ENCODE peak calls at places on chromosomes 6 and 20, in four cellular contexts. P is tibial nerve, S is H9, M is AG04450. D is an unnamed sample.

GRCh38 chr6:164005312-164005711 is 590.8 kb downstream of the QKI start:
- DNase-seq in S (no peak), M (no peak), P (no peak), D (no peak)

GRCh38 chr6:26594730-26595632 is 1.8 kb upstream of the ABT1 start:
- DNase-seq in P (no peak), S (peak), M (no peak), D (no peak)

GRCh38 chr6:110537208-110538123 is 61.1 kb upstream of the SLC22A16 start:
- DNase-seq in S (no peak), M (peak), P (no peak), D (peak)

GRCh38 chr20:44780226-44780625 is 30.1 kb downstream of the RIMS4 start:
- DNase-seq in S (peak), M (peak), P (no peak), D (no peak)

GRCh38 chr20:62143118-62143975 is at the start of the genes PSMA7 and SS18L1:
- DNase-seq in S (peak), M (no peak), P (peak), D (no peak)

GRCh38 chr20:35408270-35408669 is 3.5 kb downstream of the UQCC1 start:
- DNase-seq in M (no peak), P (no peak), S (no peak), D (no peak)

GRCh38 chr20:41978246-41978790 is 360.1 kb upstream of the CHD6 start:
- DNase-seq in P (no peak), M (no peak), S (no peak), D (no peak)

GRCh38 chr6:26128013-26128771 is 41.0 kb downstream of the HFE start:
- DNase-seq in S (no peak), P (no peak), M (no peak), D (no peak)

GRCh38 chr6:150535151-150535816 is 64.4 kb upstream of the PLEKHG1 start:
- DNase-seq in M (no peak), P (no peak), S (no peak), D (no peak)

GRCh38 chr6:137799950-137800568 is 67.0 kb upstream of the TNFAIP3 start:
- DNase-seq in S (peak), M (no peak), P (no peak), D (peak)

GRCh38 chr6:113449051-113449450 is 408.1 kb upstream of the MARCKS start:
- DNase-seq in P (no peak), S (no peak), M (no peak), D (peak)

GRCh38 chr6:29617782-29618557 is 15.0 kb downstream of the GABBR1 start:
- DNase-seq in M (no peak), S (peak), P (no peak), D (no peak)

GRCh38 chr20:57619053-57619831 is 984 bp downstream of the ZBP1 start:
- DNase-seq in S (no peak), P (no peak), M (no peak), D (no peak)

GRCh38 chr6:169271158-169271936 is 17.7 kb upstream of the THBS2 start:
- DNase-seq in M (no peak), P (no peak), S (peak), D (no peak)

GRCh38 chr20:47610247-47610944 is 108.7 kb downstream of the NCOA3 start:
- DNase-seq in P (no peak), S (no peak), M (peak), D (no peak)

GRCh38 chr6:13452346-13453171 is 34.8 kb downstream of the GFOD1 start:
- DNase-seq in P (no peak), S (no peak), M (no peak), D (no peak)

GRCh38 chr20:50931306-50932015 is at the start of gene ADNP:
- DNase-seq in P (peak), S (peak), M (peak), D (peak)

GRCh38 chr20:14069796-14070195 is 74.5 kb downstream of the MACROD2 start:
- DNase-seq in P (no peak), S (no peak), M (no peak), D (peak)

GRCh38 chr6:28565823-28566526 is 40.3 kb downstream of the GPX5 start:
- DNase-seq in M (no peak), S (no peak), P (no peak), D (no peak)

GRCh38 chr20:49559411-49560081 is 8.4 kb downstream of the PTGIS start:
- DNase-seq in M (no peak), S (no peak), P (no peak), D (no peak)

DNA sequence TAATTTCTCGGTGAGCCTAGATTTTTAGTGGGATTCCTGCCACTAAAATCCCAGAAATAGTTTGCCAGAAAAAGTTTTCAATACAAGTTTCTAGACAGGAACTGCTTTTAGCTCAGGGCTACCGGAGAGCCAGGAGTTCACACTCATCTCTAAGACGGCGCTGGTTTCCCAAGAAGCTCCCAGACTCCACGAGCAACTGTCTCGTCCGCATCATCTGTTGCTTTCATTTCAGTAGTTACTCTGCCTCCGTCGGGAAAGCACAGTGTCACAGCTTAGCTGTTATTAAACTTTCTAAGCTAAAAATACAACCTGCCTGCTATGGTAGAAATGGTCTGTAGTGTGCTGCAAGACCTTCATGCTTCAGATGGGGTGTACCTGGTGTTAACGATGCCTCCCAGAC is 197.3 kb upstream of the SNX9 start:
- DNase-seq in S (no peak), M (no peak), P (no peak), D (no peak)
- H3K27ac ChIP-seq in S (no peak), M (no peak), P (peak), D (no peak)

GRCh38 chr6:43428874-43429273 is 1.5 kb downstream of the ABCC10 start:
- DNase-seq in P (no peak), S (no peak), M (no peak), D (no peak)
- H3K27ac ChIP-seq in P (no peak), S (no peak), M (no peak), D (peak)

DNA sequence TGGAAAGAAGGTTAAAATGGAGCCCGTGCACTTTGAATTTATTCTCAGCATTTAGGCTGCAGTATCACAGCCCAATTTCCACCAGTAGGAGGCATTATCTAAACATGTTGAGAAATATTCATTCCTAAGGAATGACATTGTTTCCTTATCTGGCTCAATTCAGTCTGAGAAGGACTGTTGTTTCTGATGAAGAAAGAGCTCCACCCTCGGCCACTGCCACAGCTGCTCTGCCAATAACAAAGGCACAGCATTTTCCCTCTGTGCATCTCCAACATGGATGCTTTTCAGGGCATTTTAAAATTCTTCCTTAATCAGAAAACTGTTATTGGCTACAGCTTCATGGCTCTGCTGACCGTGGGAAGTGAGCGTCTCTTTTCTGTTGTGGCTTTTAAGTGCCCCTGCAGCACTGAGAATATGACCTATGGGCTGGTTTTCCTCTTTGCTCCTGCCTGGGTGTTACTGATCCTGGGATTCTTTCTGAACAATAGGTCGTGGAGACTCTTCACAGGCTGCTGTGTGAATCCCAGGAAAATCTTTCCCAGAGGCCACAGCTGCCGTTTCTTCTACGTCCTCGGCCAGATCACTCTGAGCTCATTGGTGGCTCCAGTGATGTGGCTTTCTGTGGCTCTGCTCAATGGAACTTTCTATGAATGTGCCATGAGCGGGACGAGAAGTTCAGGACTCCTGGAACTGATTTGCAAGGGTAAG is at the start of gene CALHM5:
- DNase-seq in P (peak), S (peak), M (peak), D (peak)
- H3K27ac ChIP-seq in P (peak), S (no peak), M (peak), D (no peak)

GRCh38 chr6:165676435-165677068 is 13.5 kb upstream of the PDE10A start:
- DNase-seq in P (no peak), S (peak), M (no peak), D (no peak)
- H3K27ac ChIP-seq in P (no peak), S (no peak), M (no peak), D (no peak)

GRCh38 chr6:148240866-148241477 is 101.7 kb upstream of the SASH1 start:
- DNase-seq in S (no peak), M (no peak), P (no peak), D (no peak)
- H3K27ac ChIP-seq in S (no peak), M (no peak), P (peak), D (peak)

DNA sequence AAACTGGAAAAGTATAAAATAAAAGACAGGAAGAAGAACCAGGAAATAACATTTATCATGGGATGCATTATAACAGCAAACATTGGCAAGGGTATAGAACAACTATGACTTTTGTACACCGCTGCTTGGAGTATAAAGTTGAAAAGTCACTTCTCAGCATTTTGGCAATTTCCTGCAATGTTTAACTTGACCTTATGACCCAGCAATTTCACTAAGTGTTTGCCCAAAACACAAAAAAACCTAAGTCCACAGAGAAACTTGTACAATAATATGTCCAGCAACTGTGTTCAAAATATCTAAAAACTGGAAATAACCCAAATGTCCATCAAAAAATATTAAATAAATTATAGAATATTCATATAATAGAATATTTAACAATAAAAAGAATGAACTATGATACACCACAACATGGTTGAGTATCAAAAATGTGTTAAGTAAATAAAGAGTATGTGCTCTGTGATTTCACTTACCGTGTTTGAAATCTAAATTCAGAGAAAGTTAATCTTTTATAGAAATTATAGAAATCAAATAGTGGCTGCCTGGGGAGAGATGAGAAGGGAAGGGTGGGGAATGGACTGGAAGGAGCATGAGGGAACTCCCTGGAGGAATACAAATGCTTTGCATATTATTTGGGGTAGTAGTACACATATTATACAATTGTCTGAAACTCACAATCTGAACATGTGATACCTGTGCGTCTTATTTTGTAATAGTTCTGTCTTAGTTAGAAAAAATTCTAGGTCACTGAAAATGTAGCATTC is 31.0 kb upstream of the SPTLC3 start:
- DNase-seq in P (no peak), M (no peak), S (no peak), D (no peak)
- H3K27ac ChIP-seq in P (no peak), M (no peak), S (no peak), D (no peak)

D was measured in epithelial cell of prostate.